ENCODE peak calls at places on chromosomes 11 and 22, in seven cellular contexts. P, M, T, E, N, H and J are unnamed samples.

GRCh38 chr22:28904211-28904808 is 20.9 kb downstream of the ZNRF3 start:
- DNase-seq in P (no peak), M (no peak), T (peak; percentile 36), E (no peak), N (no peak), H (peak; percentile 31), J (no peak)

GRCh38 chr11:28146123-28146751 is 38.0 kb downstream of the METTL15 start:
- DNase-seq in P (no peak), M (peak; percentile 59), T (peak; percentile 88), E (no peak), N (peak; percentile 68), H (peak; percentile 88), J (no peak)

GRCh38 chr11:65743928-65744698 is 23.5 kb upstream of the RNASEH2C start:
- DNase-seq in P (no peak), M (no peak), T (peak; percentile 44), E (no peak), N (peak; percentile 72), H (peak; percentile 20), J (no peak)

GRCh38 chr11:122808494-122808893 is 29.8 kb upstream of the CRTAM start:
- DNase-seq in P (no peak), M (no peak), T (peak; percentile 54), E (no peak), N (no peak), H (peak; percentile 38), J (no peak)

GRCh38 chr22:37983860-37984791 is at the start of gene SOX10:
- DNase-seq in P (no peak), M (no peak), T (no peak), E (no peak), N (no peak), H (no peak), J (no peak)

GRCh38 chr11:8768625-8769333 is 86.2 kb downstream of the RPL27A start:
- DNase-seq in P (peak; percentile 88), M (no peak), T (peak; percentile 91), E (no peak), N (peak; percentile 61), H (peak; percentile 69), J (no peak)

GRCh38 chr11:27838674-27839073 is 138.4 kb upstream of the BDNF start:
- DNase-seq in P (no peak), M (no peak), T (no peak), E (no peak), N (no peak), H (no peak), J (no peak)

GRCh38 chr22:24588370-24588755 is 4.5 kb downstream of the LRRC75B start:
- DNase-seq in P (no peak), M (no peak), T (no peak), E (no peak), N (peak; percentile 45), H (no peak), J (no peak)

GRCh38 chr11:88303037-88303436 is 34.5 kb downstream of the CTSC start:
- DNase-seq in P (no peak), M (no peak), T (no peak), E (no peak), N (no peak), H (no peak), J (no peak)
- TF ChIP-seq CTCF in P (no peak), M (no peak), T (no peak), E (no peak), N (no peak), H (no peak), J (no peak)

GRCh38 chr22:30755760-30756124 is 61.1 kb downstream of the OSBP2 start:
- DNase-seq in P (no peak), M (no peak), T (no peak), E (no peak), N (no peak), H (no peak), J (no peak)
- TF ChIP-seq CTCF in P (no peak), M (no peak), T (no peak), E (no peak), N (peak; percentile 33), H (no peak), J (no peak)

DNA sequence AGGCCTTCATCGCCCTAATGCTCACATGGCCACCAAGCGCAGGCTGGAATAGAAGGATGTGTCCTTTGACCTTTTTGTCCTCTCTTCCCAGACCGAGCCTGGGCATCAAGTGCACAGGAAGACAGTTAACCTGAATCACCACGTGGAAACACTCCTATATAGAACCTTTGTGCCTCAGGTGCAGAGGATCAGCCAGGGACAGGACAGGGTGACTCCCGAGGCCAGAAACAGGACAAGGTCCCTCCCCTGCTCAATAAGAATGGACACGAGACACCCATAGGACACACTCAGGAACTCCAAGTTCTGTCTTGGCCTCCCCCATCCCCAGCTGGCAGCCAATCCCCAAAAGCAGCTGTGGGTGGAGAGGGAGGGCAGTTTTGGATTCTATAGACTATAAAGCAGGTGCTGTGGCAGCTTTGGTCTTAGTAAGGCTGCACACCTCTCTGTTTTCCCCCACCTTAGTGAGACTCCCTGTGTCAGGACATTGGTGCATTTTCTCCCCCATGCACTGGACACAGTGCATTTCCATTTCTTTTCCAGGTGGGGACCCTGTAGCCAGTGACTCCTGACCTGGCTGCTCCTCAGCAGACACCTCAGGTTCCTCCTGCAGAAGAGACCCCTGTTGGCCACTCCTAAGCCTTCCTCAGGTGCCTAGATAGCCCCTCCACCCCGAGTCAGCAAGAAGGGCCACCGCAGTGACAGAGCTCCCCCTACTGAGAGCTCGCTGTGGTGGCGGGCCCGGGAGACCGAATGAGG is 43.6 kb upstream of the POU2AF1 start:
- DNase-seq in P (no peak), M (no peak), T (no peak), E (peak; percentile 83), N (peak; percentile 57), H (peak; percentile 44), J (peak; percentile 76)
- TF ChIP-seq CTCF in P (peak; percentile 58), M (peak; percentile 83), T (peak; percentile 58), E (peak; percentile 71), N (peak; percentile 95), H (peak; percentile 86), J (peak; percentile 93)

GRCh38 chr11:134819026-134819425 is 407.0 kb upstream of the B3GAT1 start:
- DNase-seq in P (no peak), M (no peak), T (no peak), E (no peak), N (peak; percentile 29), H (no peak), J (no peak)
- TF ChIP-seq CTCF in P (no peak), M (no peak), T (no peak), E (no peak), N (no peak), H (no peak), J (peak; percentile 39)

GRCh38 chr11:68828155-68828931 is 13.4 kb downstream of the CPT1A start:
- DNase-seq in P (peak; percentile 69), M (no peak), T (no peak), E (no peak), N (no peak), H (no peak), J (no peak)

GRCh38 chr11:68822546-68822945 is 19.2 kb downstream of the CPT1A start:
- DNase-seq in P (no peak), M (no peak), T (no peak), E (no peak), N (no peak), H (no peak), J (no peak)

GRCh38 chr11:68827733-68828132 is 14.0 kb downstream of the CPT1A start:
- DNase-seq in P (no peak), M (no peak), T (no peak), E (no peak), N (no peak), H (no peak), J (no peak)

GRCh38 chr11:68826726-68827125 is 15.0 kb downstream of the CPT1A start:
- DNase-seq in P (no peak), M (no peak), T (no peak), E (no peak), N (no peak), H (no peak), J (no peak)

GRCh38 chr11:68825603-68826002 is 16.1 kb downstream of the CPT1A start:
- DNase-seq in P (no peak), M (no peak), T (no peak), E (peak; percentile 73), N (peak; percentile 53), H (no peak), J (no peak)
- TF ChIP-seq CTCF in P (no peak), M (no peak), T (no peak), E (peak; percentile 25), N (peak; percentile 41), H (no peak), J (peak; percentile 25)

GRCh38 chr11:16985297-16985696 is 28.9 kb downstream of the PLEKHA7 start:
- DNase-seq in P (no peak), M (no peak), T (no peak), E (no peak), N (no peak), H (no peak), J (no peak)

GRCh38 chr11:16987205-16987568 is 27.0 kb downstream of the PLEKHA7 start:
- DNase-seq in P (no peak), M (no peak), T (no peak), E (no peak), N (peak; percentile 81), H (no peak), J (peak; percentile 77)

GRCh38 chr11:16984229-16984628 is 30.0 kb downstream of the PLEKHA7 start:
- DNase-seq in P (no peak), M (no peak), T (no peak), E (no peak), N (no peak), H (no peak), J (no peak)

GRCh38 chr11:16989554-16989953 is 24.7 kb downstream of the PLEKHA7 start:
- DNase-seq in P (no peak), M (no peak), T (no peak), E (no peak), N (no peak), H (no peak), J (no peak)

GRCh38 chr11:16986434-16987204 is 27.6 kb downstream of the PLEKHA7 start:
- DNase-seq in P (no peak), M (no peak), T (no peak), E (peak; percentile 81), N (peak; percentile 88), H (no peak), J (no peak)
- TF ChIP-seq CTCF in P (no peak), M (no peak), T (no peak), E (no peak), N (no peak), H (no peak), J (peak; percentile 10)

GRCh38 chr22:47841166-47841565 is 1078.7 kb downstream of the TBC1D22A start:
- DNase-seq in P (no peak), M (no peak), T (no peak), E (no peak), N (no peak), H (no peak), J (no peak)

GRCh38 chr22:47839586-47840245 is 1077.3 kb downstream of the TBC1D22A start:
- DNase-seq in P (no peak), M (no peak), T (peak; percentile 70), E (no peak), N (no peak), H (no peak), J (no peak)

GRCh38 chr22:47835726-47836125 is 1073.3 kb downstream of the TBC1D22A start:
- DNase-seq in P (no peak), M (no peak), T (peak; percentile 99), E (no peak), N (peak; percentile 96), H (no peak), J (no peak)

GRCh38 chr22:47836957-47837356 is 1074.5 kb downstream of the TBC1D22A start:
- DNase-seq in P (no peak), M (no peak), T (peak; percentile 71), E (no peak), N (no peak), H (peak; percentile 0), J (no peak)

GRCh38 chr22:47837703-47838102 is 1075.3 kb downstream of the TBC1D22A start:
- DNase-seq in P (no peak), M (no peak), T (peak; percentile 24), E (no peak), N (no peak), H (peak; percentile 2), J (no peak)
- TF ChIP-seq CTCF in P (no peak), M (peak; percentile 10), T (peak; percentile 39), E (peak; percentile 28), N (peak; percentile 76), H (no peak), J (peak; percentile 43)